ENCODE peak calls at places on chromosomes 1 and 21, in five cellular contexts. O, B, V, L and H are unnamed samples.

GRCh38 chr21:35223480-35224156 is 174.5 kb upstream of the RUNX1 start:
- DNase-seq in O (no peak), B (no peak), V (no peak), L (no peak), H (no peak)

GRCh38 chr1:208350815-208351214 is 106.6 kb upstream of the PLXNA2 start:
- DNase-seq in O (no peak), B (no peak), V (no peak), L (no peak), H (no peak)

GRCh38 chr1:181503130-181503810 is 20.0 kb downstream of the CACNA1E start:
- DNase-seq in O (no peak), B (no peak), V (no peak), L (no peak), H (no peak)

GRCh38 chr1:243667591-243667990 is 182.5 kb downstream of the AKT3 start:
- DNase-seq in O (no peak), B (peak), V (no peak), L (no peak), H (no peak)

GRCh38 chr21:40120944-40121575 is 253.8 kb downstream of the PCP4 start:
- DNase-seq in O (no peak), B (no peak), V (peak), L (peak), H (peak)

GRCh38 chr1:23591460-23592208 is 32.3 kb upstream of the ID3 start:
- DNase-seq in O (no peak), B (no peak), V (peak), L (peak), H (peak)

GRCh38 chr1:244654284-244655038 is 1.5 kb downstream of the DESI2 start:
- DNase-seq in O (no peak), B (no peak), V (no peak), L (no peak), H (no peak)

GRCh38 chr1:208616776-208617175 is 372.6 kb upstream of the PLXNA2 start:
- DNase-seq in O (no peak), B (no peak), V (no peak), L (no peak), H (no peak)

GRCh38 chr1:72366473-72366872 is 84.1 kb upstream of the NEGR1 start:
- DNase-seq in O (no peak), B (no peak), V (no peak), L (peak), H (no peak)

GRCh38 chr21:19683492-19683891 is 1279.9 kb upstream of the TMPRSS15 start:
- DNase-seq in O (no peak), B (no peak), V (no peak), L (no peak), H (no peak)

GRCh38 chr1:44826375-44827196 is 16.5 kb downstream of the PTCH2 start:
- DNase-seq in O (no peak), B (no peak), V (peak), L (peak), H (no peak)

GRCh38 chr1:205570796-205571537 is 60.8 kb downstream of the ELK4 start:
- DNase-seq in O (peak), B (no peak), V (no peak), L (no peak), H (no peak)

GRCh38 chr1:178818416-178818815 is 52.5 kb downstream of the ANGPTL1 start:
- DNase-seq in O (no peak), B (no peak), V (no peak), L (no peak), H (no peak)

GRCh38 chr1:51708911-51709760 is 92.2 kb downstream of the OSBPL9 start:
- DNase-seq in O (no peak), B (no peak), V (no peak), L (no peak), H (no peak)

GRCh38 chr1:236480758-236481436 is 42.9 kb upstream of the LGALS8 start:
- DNase-seq in O (no peak), B (no peak), V (no peak), L (peak), H (no peak)

GRCh38 chr1:86970938-86971337 is 56.5 kb downstream of the HS2ST1 start:
- DNase-seq in O (no peak), B (no peak), V (no peak), L (no peak), H (no peak)

GRCh38 chr21:27694667-27695066 is 727.8 kb upstream of the ADAMTS5 start:
- DNase-seq in O (no peak), B (no peak), V (no peak), L (no peak), H (no peak)

DNA sequence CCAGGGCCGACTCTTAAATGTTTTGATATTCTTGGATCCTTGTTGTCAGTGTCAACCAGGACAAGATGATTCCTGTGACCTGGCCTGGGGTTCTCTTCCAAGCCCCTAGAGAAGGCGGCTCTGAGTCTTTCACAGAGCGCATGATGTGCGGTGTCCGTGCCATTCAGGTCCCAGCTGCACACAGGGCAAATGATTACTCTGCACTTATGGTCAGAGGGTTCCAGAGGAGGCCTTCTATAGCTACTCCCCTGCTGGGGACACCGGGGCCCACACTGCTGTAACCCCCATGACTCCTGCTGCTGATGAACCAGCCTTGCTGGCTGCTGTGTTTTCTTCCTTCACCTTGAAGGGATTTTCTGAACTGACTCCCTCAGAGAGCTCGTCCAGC is 1.4 kb downstream of the PTGFRN start:
- DNase-seq in O (no peak), B (no peak), V (peak), L (no peak), H (no peak)
- TF ChIP-seq CEBPB in O (no peak), B (no peak), V (no peak), L (no peak), H (no peak)

DNA sequence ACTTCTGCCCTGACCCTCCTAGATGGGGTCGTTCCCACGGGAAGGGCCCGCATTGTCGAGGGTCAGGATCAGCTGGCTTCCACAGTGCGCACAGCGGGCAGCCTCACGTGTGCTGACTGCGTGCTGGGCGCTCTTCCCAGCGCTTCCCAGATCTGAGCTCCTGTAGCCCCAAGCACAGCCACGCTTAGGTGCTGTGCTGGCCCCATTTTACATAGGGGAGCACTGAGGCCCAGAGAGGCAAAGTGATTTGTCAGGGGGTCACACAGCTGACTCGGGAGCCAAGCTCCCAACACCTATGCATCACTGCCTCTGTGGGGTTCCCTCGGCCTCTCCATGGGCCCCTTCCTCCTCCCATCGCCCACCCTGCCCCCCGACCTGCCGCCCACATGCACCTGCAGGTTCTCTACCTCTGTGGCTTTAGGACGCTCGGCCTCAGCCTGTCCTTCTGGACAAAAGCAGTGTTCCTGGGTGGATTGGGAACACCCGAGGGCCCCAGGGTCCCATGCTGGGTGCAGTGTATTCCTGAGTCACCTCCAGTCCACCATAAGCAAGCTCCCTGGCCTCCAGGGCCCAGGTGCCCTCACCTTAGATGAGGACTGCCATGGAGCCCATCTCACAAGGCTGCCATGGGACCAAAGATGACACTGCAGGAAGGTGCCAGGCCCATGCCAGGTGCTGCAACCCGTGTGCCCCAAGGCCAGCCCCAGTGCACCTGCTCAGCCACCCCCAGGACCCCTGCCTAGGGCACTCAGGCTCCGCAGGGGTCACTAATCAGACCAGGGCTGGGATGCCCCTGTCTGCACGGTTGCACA is 23.3 kb downstream of the TFF3 start:
- DNase-seq in O (no peak), B (no peak), V (no peak), L (no peak), H (peak)
- TF ChIP-seq KDM1A in O (no peak), B (no peak), V (no peak), L (no peak), H (no peak)

GRCh38 chr1:21613072-21613867 is 55.9 kb downstream of the RAP1GAP start:
- DNase-seq in O (no peak), B (no peak), V (peak), L (no peak), H (no peak)
- TF ChIP-seq CEBPB in O (no peak), B (no peak), V (no peak), L (no peak), H (no peak)

GRCh38 chr1:12552111-12552888 is 65.7 kb downstream of the DHRS3 start:
- DNase-seq in O (no peak), B (no peak), V (no peak), L (no peak), H (no peak)
- TF ChIP-seq KDM1A in O (no peak), B (no peak), V (no peak), L (no peak), H (no peak)

DNA sequence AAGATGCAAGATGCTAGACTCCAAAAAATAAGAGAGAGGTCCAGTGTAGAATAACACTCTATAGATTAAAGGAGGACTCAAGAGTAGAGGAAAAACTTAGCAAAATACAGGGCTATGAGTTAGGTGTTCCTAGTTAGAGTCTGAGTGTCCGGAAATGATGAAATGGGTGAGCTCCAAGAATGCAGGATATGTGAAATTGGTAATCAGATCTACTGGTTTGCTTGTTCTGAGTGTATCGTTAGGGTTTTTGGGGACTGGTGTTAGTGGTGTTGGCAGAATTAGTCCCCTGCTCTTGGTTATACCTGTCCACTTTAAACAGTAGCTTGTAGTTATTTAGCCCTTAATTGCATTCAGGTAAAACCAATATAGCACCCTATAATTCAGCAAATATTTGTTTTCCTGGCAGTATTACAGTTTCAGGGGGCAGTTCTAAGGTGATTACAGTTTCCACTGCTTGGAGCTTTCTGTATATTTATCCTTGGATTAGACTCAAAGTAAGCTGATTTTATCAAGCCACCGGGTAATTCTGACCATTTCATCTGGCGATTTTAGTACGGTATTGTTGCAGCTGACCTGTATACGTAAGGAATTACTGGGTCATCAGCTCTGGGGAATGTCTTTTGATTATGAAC is 332.7 kb downstream of the CHRM3 start:
- DNase-seq in O (no peak), B (no peak), V (no peak), L (no peak), H (no peak)
- TF ChIP-seq CEBPB in O (no peak), B (no peak), V (no peak), L (no peak), H (no peak)

GRCh38 chr1:60893111-60893510 is 189.2 kb upstream of the NFIA start:
- DNase-seq in O (no peak), B (no peak), V (no peak), L (no peak), H (no peak)
- TF ChIP-seq KDM1A in O (no peak), B (no peak), V (no peak), L (no peak), H (no peak)

GRCh38 chr1:192879416-192879815 is 70.6 kb downstream of the RGS2 start:
- DNase-seq in O (no peak), B (no peak), V (no peak), L (peak), H (no peak)

GRCh38 chr1:192877283-192877886 is 68.5 kb downstream of the RGS2 start:
- DNase-seq in O (no peak), B (no peak), V (no peak), L (no peak), H (no peak)

GRCh38 chr1:192884241-192884640 is 75.4 kb downstream of the RGS2 start:
- DNase-seq in O (no peak), B (no peak), V (no peak), L (no peak), H (no peak)

GRCh38 chr1:192880191-192880590 is 71.4 kb downstream of the RGS2 start:
- DNase-seq in O (no peak), B (no peak), V (no peak), L (no peak), H (no peak)

GRCh38 chr1:192878249-192878648 is 69.4 kb downstream of the RGS2 start:
- DNase-seq in O (no peak), B (no peak), V (no peak), L (no peak), H (no peak)
- TF ChIP-seq CEBPB in O (no peak), B (no peak), V (no peak), L (no peak), H (no peak)

GRCh38 chr1:42680921-42681683 is 1.1 kb upstream of the YBX1 start:
- DNase-seq in O (no peak), B (no peak), V (no peak), L (no peak), H (no peak)

GRCh38 chr1:42681771-42682483 is at the start of gene YBX1:
- DNase-seq in O (peak), B (peak), V (peak), L (peak), H (peak)

GRCh38 chr1:42686418-42686817 is 4.2 kb downstream of the YBX1 start:
- DNase-seq in O (no peak), B (no peak), V (peak), L (no peak), H (no peak)

GRCh38 chr1:42682739-42683529 is 716 bp downstream of the YBX1 start:
- DNase-seq in O (peak), B (no peak), V (peak), L (peak), H (peak)

GRCh38 chr1:42684139-42684538 is 1.9 kb downstream of the YBX1 start:
- DNase-seq in O (no peak), B (no peak), V (no peak), L (peak), H (peak)
- TF ChIP-seq KDM1A in O (no peak), B (no peak), V (no peak), L (no peak), H (no peak)

GRCh38 chr1:176603696-176604095 is 140.7 kb downstream of the PAPPA2 start:
- DNase-seq in O (no peak), B (no peak), V (no peak), L (no peak), H (no peak)
- TF ChIP-seq CEBPB in O (no peak), B (no peak), V (no peak), L (no peak), H (no peak)

GRCh38 chr1:226082587-226082917 is 20.0 kb downstream of the H3-3A start:
- DNase-seq in O (no peak), B (no peak), V (no peak), L (no peak), H (no peak)
- TF ChIP-seq KDM1A in O (no peak), B (no peak), V (no peak), L (no peak), H (no peak)